ENCODE peak calls at places on chromosomes 6 and 20, in four cellular contexts. One of them, this sample, is unnamed.

GRCh38 chr20:58923117-58923712 is 57.8 kb upstream of the NELFCD start:
- DNase-seq in pancreas: no peak
- DNase-seq in AG04450: no peak
- DNase-seq in progenitor cell of endocrine pancreas: no peak
- DNase-seq in this sample: no peak

GRCh38 chr6:27392623-27393022 is 4.1 kb downstream of the ZNF391 start:
- DNase-seq in pancreas: no peak
- DNase-seq in AG04450: no peak
- DNase-seq in progenitor cell of endocrine pancreas: no peak
- DNase-seq in this sample: no peak

GRCh38 chr6:168393126-168393870 is 47.7 kb upstream of the SMOC2 start:
- DNase-seq in pancreas: no peak
- DNase-seq in AG04450: no peak
- DNase-seq in progenitor cell of endocrine pancreas: no peak
- DNase-seq in this sample: no peak

GRCh38 chr6:169707772-169708171 is 5.8 kb downstream of the C6orf120 start:
- DNase-seq in pancreas: no peak
- DNase-seq in AG04450: no peak
- DNase-seq in progenitor cell of endocrine pancreas: no peak
- DNase-seq in this sample: no peak

GRCh38 chr6:119259027-119259426 is 90.5 kb downstream of the MAN1A1 start:
- DNase-seq in pancreas: no peak
- DNase-seq in AG04450: no peak
- DNase-seq in progenitor cell of endocrine pancreas: no peak
- DNase-seq in this sample: no peak

GRCh38 chr6:79630883-79631799 is at the start of gene SH3BGRL2:
- DNase-seq in pancreas: peak; percentile 87
- DNase-seq in AG04450: peak; percentile 24
- DNase-seq in progenitor cell of endocrine pancreas: peak; percentile 79
- DNase-seq in this sample: peak; percentile 85

GRCh38 chr6:7542065-7542877 is 800 bp downstream of the DSP start:
- DNase-seq in pancreas: peak; percentile 79
- DNase-seq in AG04450: no peak
- DNase-seq in progenitor cell of endocrine pancreas: peak; percentile 30
- DNase-seq in this sample: peak; percentile 72

GRCh38 chr6:96836579-96837137 is 619 bp downstream of the GPR63 start:
- DNase-seq in pancreas: no peak
- DNase-seq in AG04450: no peak
- DNase-seq in progenitor cell of endocrine pancreas: no peak
- DNase-seq in this sample: peak; percentile 44

GRCh38 chr6:25774120-25774730 is 19.7 kb downstream of the SLC17A4 start:
- DNase-seq in pancreas: no peak
- DNase-seq in AG04450: no peak
- DNase-seq in progenitor cell of endocrine pancreas: no peak
- DNase-seq in this sample: no peak

GRCh38 chr6:3390698-3391097 is 66.2 kb downstream of the SLC22A23 start:
- DNase-seq in pancreas: no peak
- DNase-seq in AG04450: no peak
- DNase-seq in progenitor cell of endocrine pancreas: no peak
- DNase-seq in this sample: no peak

GRCh38 chr6:98463038-98463437 is 371.3 kb upstream of the POU3F2 start:
- DNase-seq in pancreas: no peak
- DNase-seq in AG04450: no peak
- DNase-seq in progenitor cell of endocrine pancreas: no peak
- DNase-seq in this sample: no peak

GRCh38 chr20:61262036-61262435 is 10.0 kb downstream of the CDH4 start:
- DNase-seq in pancreas: no peak
- DNase-seq in AG04450: no peak
- DNase-seq in progenitor cell of endocrine pancreas: no peak
- DNase-seq in this sample: no peak

GRCh38 chr20:1888796-1889463 is 6.3 kb upstream of the SIRPA start:
- DNase-seq in pancreas: no peak
- DNase-seq in AG04450: no peak
- DNase-seq in progenitor cell of endocrine pancreas: no peak
- DNase-seq in this sample: no peak

GRCh38 chr6:47922391-47922790 is 140.6 kb downstream of the OPN5 start:
- DNase-seq in pancreas: no peak
- DNase-seq in AG04450: no peak
- DNase-seq in progenitor cell of endocrine pancreas: no peak
- DNase-seq in this sample: no peak

GRCh38 chr6:27474172-27474465 is 1.2 kb upstream of the ZNF184 start:
- DNase-seq in pancreas: no peak
- DNase-seq in AG04450: no peak
- DNase-seq in progenitor cell of endocrine pancreas: no peak
- DNase-seq in this sample: no peak

GRCh38 chr20:38201356-38201755 is 36.3 kb upstream of the TGM2 start:
- DNase-seq in pancreas: peak; percentile 45
- DNase-seq in AG04450: peak; percentile 61
- DNase-seq in progenitor cell of endocrine pancreas: no peak
- DNase-seq in this sample: no peak

GRCh38 chr20:24148372-24148771 is 159.8 kb upstream of the GGTLC1 start:
- DNase-seq in pancreas: no peak
- DNase-seq in AG04450: no peak
- DNase-seq in progenitor cell of endocrine pancreas: no peak
- DNase-seq in this sample: no peak

GRCh38 chr6:157679605-157680580 is 143.2 kb upstream of the SNX9 start:
- DNase-seq in pancreas: no peak
- DNase-seq in AG04450: no peak
- DNase-seq in progenitor cell of endocrine pancreas: no peak
- DNase-seq in this sample: no peak

GRCh38 chr6:146336200-146336599 is 207.4 kb upstream of the RAB32 start:
- DNase-seq in pancreas: no peak
- DNase-seq in AG04450: no peak
- DNase-seq in progenitor cell of endocrine pancreas: no peak
- DNase-seq in this sample: no peak

GRCh38 chr6:91633374-91634184 is 1046.7 kb upstream of the MAP3K7 start:
- DNase-seq in pancreas: no peak
- DNase-seq in AG04450: no peak
- DNase-seq in progenitor cell of endocrine pancreas: no peak
- DNase-seq in this sample: no peak

GRCh38 chr20:6140947-6141346 is 18.1 kb upstream of the FERMT1 start:
- DNase-seq in pancreas: no peak
- DNase-seq in AG04450: no peak
- DNase-seq in progenitor cell of endocrine pancreas: no peak
- DNase-seq in this sample: no peak

GRCh38 chr6:3209114-3210023 is 18.1 kb downstream of the TUBB2B start:
- DNase-seq in pancreas: no peak
- DNase-seq in AG04450: peak; percentile 68
- DNase-seq in progenitor cell of endocrine pancreas: no peak
- DNase-seq in this sample: no peak

GRCh38 chr6:39029156-39030011 is 19.2 kb upstream of the GLP1R start:
- DNase-seq in pancreas: peak; percentile 86
- DNase-seq in AG04450: no peak
- DNase-seq in progenitor cell of endocrine pancreas: peak; percentile 30
- DNase-seq in this sample: no peak

GRCh38 chr20:50267041-50267865 is 76.6 kb downstream of the CEBPB start:
- DNase-seq in pancreas: peak; percentile 75
- DNase-seq in AG04450: no peak
- DNase-seq in progenitor cell of endocrine pancreas: no peak
- DNase-seq in this sample: no peak

GRCh38 chr20:17650301-17650761 is 31.7 kb downstream of the RRBP1 start:
- DNase-seq in pancreas: peak; percentile 43
- DNase-seq in AG04450: no peak
- DNase-seq in progenitor cell of endocrine pancreas: no peak
- DNase-seq in this sample: no peak

GRCh38 chr6:131015192-131015591 is 47.9 kb downstream of the EPB41L2 start:
- DNase-seq in pancreas: no peak
- DNase-seq in AG04450: no peak
- DNase-seq in progenitor cell of endocrine pancreas: no peak
- DNase-seq in this sample: no peak

GRCh38 chr6:69096681-69097080 is 461.6 kb downstream of the ADGRB3 start:
- DNase-seq in pancreas: no peak
- DNase-seq in AG04450: no peak
- DNase-seq in progenitor cell of endocrine pancreas: no peak
- DNase-seq in this sample: no peak

GRCh38 chr6:156720739-156721714 is 56.2 kb upstream of the ARID1B start:
- DNase-seq in pancreas: peak; percentile 62
- DNase-seq in AG04450: no peak
- DNase-seq in progenitor cell of endocrine pancreas: no peak
- DNase-seq in this sample: no peak

GRCh38 chr6:139247618-139248017 is 44.2 kb downstream of the TXLNB start:
- DNase-seq in pancreas: no peak
- DNase-seq in AG04450: no peak
- DNase-seq in progenitor cell of endocrine pancreas: no peak
- DNase-seq in this sample: no peak

GRCh38 chr6:33080127-33081089 is 4.6 kb downstream of the HLA-DPB1 start:
- DNase-seq in pancreas: peak; percentile 72
- DNase-seq in AG04450: no peak
- DNase-seq in progenitor cell of endocrine pancreas: peak; percentile 21
- DNase-seq in this sample: peak; percentile 62

GRCh38 chr20:42277203-42277602 is 659.0 kb upstream of the CHD6 start:
- DNase-seq in pancreas: no peak
- DNase-seq in AG04450: no peak
- DNase-seq in progenitor cell of endocrine pancreas: no peak
- DNase-seq in this sample: no peak

GRCh38 chr6:95543798-95544197 is 33.5 kb upstream of the MANEA start:
- DNase-seq in pancreas: no peak
- DNase-seq in AG04450: no peak
- DNase-seq in progenitor cell of endocrine pancreas: no peak
- DNase-seq in this sample: no peak

GRCh38 chr6:33306356-33306755 is 7.5 kb downstream of the TAPBP start:
- DNase-seq in pancreas: no peak
- DNase-seq in AG04450: no peak
- DNase-seq in progenitor cell of endocrine pancreas: no peak
- DNase-seq in this sample: no peak

GRCh38 chr6:151164383-151164782 is 75.4 kb upstream of the AKAP12 start:
- DNase-seq in pancreas: no peak
- DNase-seq in AG04450: no peak
- DNase-seq in progenitor cell of endocrine pancreas: no peak
- DNase-seq in this sample: no peak

GRCh38 chr20:37354210-37355195 is 8.6 kb downstream of the SRC start:
- DNase-seq in pancreas: peak; percentile 72
- DNase-seq in AG04450: no peak
- DNase-seq in progenitor cell of endocrine pancreas: no peak
- DNase-seq in this sample: no peak

GRCh38 chr6:90072961-90073464 is 178.7 kb downstream of the GJA10 start:
- DNase-seq in pancreas: no peak
- DNase-seq in AG04450: no peak
- DNase-seq in progenitor cell of endocrine pancreas: no peak
- DNase-seq in this sample: no peak

GRCh38 chr6:113936093-113936934 is 34.6 kb downstream of the HDAC2 start:
- DNase-seq in pancreas: no peak
- DNase-seq in AG04450: peak; percentile 41
- DNase-seq in progenitor cell of endocrine pancreas: no peak
- DNase-seq in this sample: no peak
- TF ChIP-seq CTCF in pancreas: peak; percentile 70
- TF ChIP-seq CTCF in AG04450: peak; percentile 77
- TF ChIP-seq CTCF in progenitor cell of endocrine pancreas: peak; percentile 84
- TF ChIP-seq CTCF in this sample: peak; percentile 79

GRCh38 chr6:105896821-105897095 is 189.4 kb upstream of the PRDM1 start:
- DNase-seq in pancreas: no peak
- DNase-seq in AG04450: no peak
- DNase-seq in progenitor cell of endocrine pancreas: no peak
- DNase-seq in this sample: no peak
- TF ChIP-seq CTCF in pancreas: no peak
- TF ChIP-seq CTCF in AG04450: no peak
- TF ChIP-seq CTCF in progenitor cell of endocrine pancreas: no peak
- TF ChIP-seq CTCF in this sample: no peak

DNA sequence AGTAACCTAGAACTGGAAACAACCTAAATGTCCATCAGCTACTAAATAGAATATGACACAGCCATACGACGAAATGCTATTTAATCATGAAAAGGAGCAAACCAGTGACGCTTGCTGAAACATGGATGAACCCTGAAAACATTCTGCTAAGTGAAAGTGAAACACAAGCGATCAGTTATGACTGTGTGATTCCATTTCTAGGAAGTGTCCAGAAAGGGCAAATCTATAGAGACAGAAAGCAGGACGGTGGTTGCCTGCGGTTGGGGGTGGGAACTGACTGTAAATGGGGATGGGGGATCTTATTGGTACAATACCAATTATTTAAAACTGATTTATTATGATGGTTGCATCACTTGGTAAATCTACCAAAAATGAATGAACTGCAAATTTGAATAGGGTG is 126.8 kb downstream of the IPCEF1 start:
- DNase-seq in pancreas: no peak
- DNase-seq in AG04450: no peak
- DNase-seq in progenitor cell of endocrine pancreas: no peak
- DNase-seq in this sample: no peak
- TF ChIP-seq CTCF in pancreas: no peak
- TF ChIP-seq CTCF in AG04450: no peak
- TF ChIP-seq CTCF in progenitor cell of endocrine pancreas: no peak
- TF ChIP-seq CTCF in this sample: no peak

DNA sequence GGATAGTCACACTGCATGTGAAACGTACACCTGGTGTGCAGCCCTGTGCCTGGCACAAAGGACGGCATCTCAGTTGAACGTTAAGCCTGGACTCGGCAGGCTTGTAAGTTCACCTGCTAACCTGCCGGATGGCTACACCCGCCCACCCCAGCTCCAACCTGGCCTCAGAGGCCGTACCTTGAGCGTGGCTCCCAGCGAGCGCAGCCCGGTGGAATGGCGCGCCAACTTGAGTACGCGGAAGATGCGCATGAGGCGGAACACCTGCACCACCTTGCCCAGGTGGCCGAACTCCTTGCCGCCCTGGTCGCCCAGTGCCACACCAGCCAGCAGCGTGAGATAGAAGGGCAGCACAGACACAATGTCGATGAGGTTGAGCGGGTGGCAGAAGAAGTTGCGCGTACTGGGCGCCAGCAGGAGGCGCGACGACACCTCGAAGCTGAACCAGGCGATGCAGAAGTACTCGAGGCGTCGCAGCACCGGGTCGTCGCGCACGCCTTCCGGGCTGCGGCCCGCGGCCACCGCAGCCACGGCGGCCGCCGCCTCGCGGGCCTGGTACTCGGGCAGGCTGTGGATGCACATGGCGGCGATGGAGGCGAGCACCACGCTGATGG is 3.3 kb downstream of the KCNS1 start:
- DNase-seq in pancreas: no peak
- DNase-seq in AG04450: no peak
- DNase-seq in progenitor cell of endocrine pancreas: no peak
- DNase-seq in this sample: no peak
- TF ChIP-seq CTCF in pancreas: no peak
- TF ChIP-seq CTCF in AG04450: peak; percentile 13
- TF ChIP-seq CTCF in progenitor cell of endocrine pancreas: no peak
- TF ChIP-seq CTCF in this sample: no peak

GRCh38 chr6:56312049-56312448 is 64.7 kb upstream of the COL21A1 start:
- DNase-seq in pancreas: no peak
- DNase-seq in AG04450: no peak
- DNase-seq in progenitor cell of endocrine pancreas: no peak
- DNase-seq in this sample: no peak

GRCh38 chr6:56311086-56311485 is 63.7 kb upstream of the COL21A1 start:
- DNase-seq in pancreas: no peak
- DNase-seq in AG04450: no peak
- DNase-seq in progenitor cell of endocrine pancreas: no peak
- DNase-seq in this sample: no peak

GRCh38 chr6:56311525-56311924 is 64.1 kb upstream of the COL21A1 start:
- DNase-seq in pancreas: no peak
- DNase-seq in AG04450: no peak
- DNase-seq in progenitor cell of endocrine pancreas: no peak
- DNase-seq in this sample: no peak

GRCh38 chr6:56318851-56319250 is 71.5 kb upstream of the COL21A1 start:
- DNase-seq in pancreas: no peak
- DNase-seq in AG04450: no peak
- DNase-seq in progenitor cell of endocrine pancreas: no peak
- DNase-seq in this sample: no peak

GRCh38 chr6:56314683-56315523 is 67.5 kb upstream of the COL21A1 start:
- DNase-seq in pancreas: no peak
- DNase-seq in AG04450: no peak
- DNase-seq in progenitor cell of endocrine pancreas: no peak
- DNase-seq in this sample: no peak
- TF ChIP-seq CTCF in pancreas: peak; percentile 76
- TF ChIP-seq CTCF in AG04450: peak; percentile 86
- TF ChIP-seq CTCF in progenitor cell of endocrine pancreas: peak; percentile 83
- TF ChIP-seq CTCF in this sample: peak; percentile 90